ENCODE peak calls at places on chromosomes 13 and 19, in eight cellular contexts. One of them, this sample, is unnamed.
A peak's percentile ranks its signal among the peaks of the same experiment; 100 is the strongest.

GRCh38 chr13:113361406-113361805 is 2.5 kb downstream of the GRTP1 start:
- DNase-seq in neural progenitor cell: no peak
- DNase-seq in GM23338: no peak
- DNase-seq in PC-3: no peak
- DNase-seq in MM.1S: no peak
- DNase-seq in SK-N-SH: no peak
- DNase-seq in hepatocyte: no peak
- DNase-seq in OCI-LY7: no peak
- DNase-seq in this sample: no peak

GRCh38 chr13:60645552-60646138 is 248.6 kb downstream of the TDRD3 start:
- DNase-seq in neural progenitor cell: no peak
- DNase-seq in GM23338: no peak
- DNase-seq in PC-3: peak; percentile 9
- DNase-seq in MM.1S: no peak
- DNase-seq in SK-N-SH: no peak
- DNase-seq in hepatocyte: no peak
- DNase-seq in OCI-LY7: no peak
- DNase-seq in this sample: no peak

GRCh38 chr13:44906758-44907157 is 82.5 kb downstream of the NUFIP1 start:
- DNase-seq in neural progenitor cell: no peak
- DNase-seq in GM23338: no peak
- DNase-seq in PC-3: no peak
- DNase-seq in MM.1S: no peak
- DNase-seq in SK-N-SH: no peak
- DNase-seq in hepatocyte: peak; percentile 57
- DNase-seq in OCI-LY7: no peak
- DNase-seq in this sample: peak; percentile 66

GRCh38 chr13:76948139-76948538 is at the start of gene ACOD1:
- DNase-seq in neural progenitor cell: no peak
- DNase-seq in GM23338: no peak
- DNase-seq in PC-3: peak; percentile 64
- DNase-seq in MM.1S: no peak
- DNase-seq in SK-N-SH: no peak
- DNase-seq in hepatocyte: no peak
- DNase-seq in OCI-LY7: no peak
- DNase-seq in this sample: peak; percentile 15

GRCh38 chr13:64078025-64078424 is 2662.4 kb upstream of the PCDH20 start:
- DNase-seq in neural progenitor cell: no peak
- DNase-seq in GM23338: no peak
- DNase-seq in PC-3: no peak
- DNase-seq in MM.1S: no peak
- DNase-seq in SK-N-SH: peak; percentile 3
- DNase-seq in hepatocyte: no peak
- DNase-seq in OCI-LY7: no peak
- DNase-seq in this sample: no peak

GRCh38 chr19:435056-435706 is 25.7 kb downstream of the SHC2 start:
- DNase-seq in neural progenitor cell: no peak
- DNase-seq in GM23338: no peak
- DNase-seq in PC-3: no peak
- DNase-seq in MM.1S: no peak
- DNase-seq in SK-N-SH: no peak
- DNase-seq in hepatocyte: no peak
- DNase-seq in OCI-LY7: no peak
- DNase-seq in this sample: no peak

GRCh38 chr19:1063030-1063908 is 3.7 kb upstream of the ARHGAP45 start:
- DNase-seq in neural progenitor cell: no peak
- DNase-seq in GM23338: peak; percentile 43
- DNase-seq in PC-3: peak; percentile 29
- DNase-seq in MM.1S: peak; percentile 73
- DNase-seq in SK-N-SH: peak; percentile 64
- DNase-seq in hepatocyte: no peak
- DNase-seq in OCI-LY7: peak; percentile 90
- DNase-seq in this sample: peak; percentile 47

GRCh38 chr13:78759704-78760103 is 100.7 kb upstream of the OBI1 start:
- DNase-seq in neural progenitor cell: no peak
- DNase-seq in GM23338: peak; percentile 43
- DNase-seq in PC-3: no peak
- DNase-seq in MM.1S: no peak
- DNase-seq in SK-N-SH: peak; percentile 8
- DNase-seq in hepatocyte: no peak
- DNase-seq in OCI-LY7: no peak
- DNase-seq in this sample: no peak

GRCh38 chr19:4523306-4524110 is 5.2 kb upstream of the PLIN4 start:
- DNase-seq in neural progenitor cell: peak; percentile 37
- DNase-seq in GM23338: peak; percentile 74
- DNase-seq in PC-3: peak; percentile 61
- DNase-seq in MM.1S: peak; percentile 39
- DNase-seq in SK-N-SH: peak; percentile 86
- DNase-seq in hepatocyte: no peak
- DNase-seq in OCI-LY7: peak; percentile 33
- DNase-seq in this sample: peak; percentile 58

GRCh38 chr13:70043685-70044084 is 63.9 kb upstream of the ATXN8OS start:
- DNase-seq in neural progenitor cell: no peak
- DNase-seq in GM23338: no peak
- DNase-seq in PC-3: peak; percentile 8
- DNase-seq in MM.1S: no peak
- DNase-seq in SK-N-SH: no peak
- DNase-seq in hepatocyte: no peak
- DNase-seq in OCI-LY7: no peak
- DNase-seq in this sample: no peak

GRCh38 chr19:47019431-47020041 is at the start of gene NPAS1:
- DNase-seq in neural progenitor cell: peak; percentile 63
- DNase-seq in GM23338: peak; percentile 59
- DNase-seq in PC-3: no peak
- DNase-seq in MM.1S: no peak
- DNase-seq in SK-N-SH: peak; percentile 75
- DNase-seq in hepatocyte: peak; percentile 19
- DNase-seq in OCI-LY7: no peak
- DNase-seq in this sample: peak; percentile 60

GRCh38 chr19:1019616-1019961 is 1.3 kb downstream of the TMEM259 start:
- DNase-seq in neural progenitor cell: no peak
- DNase-seq in GM23338: no peak
- DNase-seq in PC-3: no peak
- DNase-seq in MM.1S: no peak
- DNase-seq in SK-N-SH: no peak
- DNase-seq in hepatocyte: no peak
- DNase-seq in OCI-LY7: no peak
- DNase-seq in this sample: no peak

GRCh38 chr13:101892296-101892695 is 439.8 kb downstream of the ITGBL1 start:
- DNase-seq in neural progenitor cell: no peak
- DNase-seq in GM23338: no peak
- DNase-seq in PC-3: no peak
- DNase-seq in MM.1S: no peak
- DNase-seq in SK-N-SH: no peak
- DNase-seq in hepatocyte: no peak
- DNase-seq in OCI-LY7: no peak
- DNase-seq in this sample: no peak

GRCh38 chr19:6213266-6213595 is 66.5 kb downstream of the MLLT1 start:
- DNase-seq in neural progenitor cell: no peak
- DNase-seq in GM23338: no peak
- DNase-seq in PC-3: no peak
- DNase-seq in MM.1S: no peak
- DNase-seq in SK-N-SH: peak; percentile 27
- DNase-seq in hepatocyte: no peak
- DNase-seq in OCI-LY7: no peak
- DNase-seq in this sample: no peak

GRCh38 chr19:45340232-45340898 is at the start of gene KLC3:
- DNase-seq in neural progenitor cell: peak; percentile 76
- DNase-seq in GM23338: peak; percentile 67
- DNase-seq in PC-3: peak; percentile 70
- DNase-seq in MM.1S: peak; percentile 23
- DNase-seq in SK-N-SH: peak; percentile 70
- DNase-seq in hepatocyte: peak; percentile 85
- DNase-seq in OCI-LY7: peak; percentile 52
- DNase-seq in this sample: peak; percentile 18

GRCh38 chr19:44808463-44809371 is at the start of gene BCAM:
- DNase-seq in neural progenitor cell: peak; percentile 91
- DNase-seq in GM23338: peak; percentile 83
- DNase-seq in PC-3: peak; percentile 58
- DNase-seq in MM.1S: no peak
- DNase-seq in SK-N-SH: peak; percentile 97
- DNase-seq in hepatocyte: peak; percentile 91
- DNase-seq in OCI-LY7: no peak
- DNase-seq in this sample: peak; percentile 75

GRCh38 chr13:27183561-27184147 is 12.0 kb upstream of the USP12 start:
- DNase-seq in neural progenitor cell: no peak
- DNase-seq in GM23338: no peak
- DNase-seq in PC-3: peak; percentile 49
- DNase-seq in MM.1S: no peak
- DNase-seq in SK-N-SH: no peak
- DNase-seq in hepatocyte: no peak
- DNase-seq in OCI-LY7: no peak
- DNase-seq in this sample: peak; percentile 75

GRCh38 chr13:27182844-27183497 is 11.4 kb upstream of the USP12 start:
- DNase-seq in neural progenitor cell: no peak
- DNase-seq in GM23338: no peak
- DNase-seq in PC-3: peak; percentile 94
- DNase-seq in MM.1S: no peak
- DNase-seq in SK-N-SH: no peak
- DNase-seq in hepatocyte: peak; percentile 52
- DNase-seq in OCI-LY7: no peak
- DNase-seq in this sample: peak; percentile 97

GRCh38 chr13:27186295-27186694 is 14.7 kb upstream of the USP12 start:
- DNase-seq in neural progenitor cell: no peak
- DNase-seq in GM23338: no peak
- DNase-seq in PC-3: peak; percentile 77
- DNase-seq in MM.1S: no peak
- DNase-seq in SK-N-SH: no peak
- DNase-seq in hepatocyte: no peak
- DNase-seq in OCI-LY7: no peak
- DNase-seq in this sample: no peak

GRCh38 chr13:27177852-27178251 is 6.2 kb upstream of the USP12 start:
- DNase-seq in neural progenitor cell: peak; percentile 23
- DNase-seq in GM23338: peak; percentile 87
- DNase-seq in PC-3: no peak
- DNase-seq in MM.1S: no peak
- DNase-seq in SK-N-SH: no peak
- DNase-seq in hepatocyte: no peak
- DNase-seq in OCI-LY7: no peak
- DNase-seq in this sample: no peak

DNA sequence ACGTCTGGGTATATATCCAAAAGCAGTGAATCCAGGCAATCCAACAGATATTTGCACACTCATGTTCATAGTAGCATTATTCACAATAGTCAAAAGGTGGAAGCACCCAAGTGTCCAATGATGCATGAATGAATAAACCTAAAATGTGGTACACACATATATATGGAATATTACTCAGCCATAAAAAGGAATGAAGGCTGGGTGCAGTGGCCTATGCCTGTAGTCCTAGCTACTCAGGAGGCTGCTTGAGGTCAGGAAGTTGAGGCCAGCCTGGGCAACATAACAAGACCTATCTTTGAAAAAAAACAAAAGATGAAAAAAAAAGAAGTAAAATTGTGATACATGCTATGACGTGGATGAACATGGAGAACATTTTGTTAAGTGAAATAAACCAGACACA is 10.4 kb upstream of the USP12 start:
- DNase-seq in neural progenitor cell: no peak
- DNase-seq in GM23338: no peak
- DNase-seq in PC-3: no peak
- DNase-seq in MM.1S: no peak
- DNase-seq in SK-N-SH: no peak
- DNase-seq in hepatocyte: no peak
- DNase-seq in OCI-LY7: no peak
- DNase-seq in this sample: no peak
- TF ChIP-seq EZH2phosphoT487 in neural progenitor cell: no peak
- TF ChIP-seq EZH2phosphoT487 in GM23338: no peak
- TF ChIP-seq EZH2phosphoT487 in PC-3: no peak
- TF ChIP-seq EZH2phosphoT487 in MM.1S: no peak
- TF ChIP-seq EZH2phosphoT487 in SK-N-SH: no peak
- TF ChIP-seq EZH2phosphoT487 in hepatocyte: no peak
- TF ChIP-seq EZH2phosphoT487 in OCI-LY7: no peak
- TF ChIP-seq EZH2phosphoT487 in this sample: no peak

GRCh38 chr19:18168673-18169381 is 4.8 kb upstream of the IFI30 start:
- DNase-seq in neural progenitor cell: no peak
- DNase-seq in GM23338: no peak
- DNase-seq in PC-3: no peak
- DNase-seq in MM.1S: no peak
- DNase-seq in SK-N-SH: peak; percentile 29
- DNase-seq in hepatocyte: peak; percentile 6
- DNase-seq in OCI-LY7: no peak
- DNase-seq in this sample: no peak
- H3K4me1 ChIP-seq in neural progenitor cell: no peaks in the 10 kb centered on the region
- H3K4me1 ChIP-seq in GM23338: no peaks in the 10 kb centered on the region
- H3K4me1 ChIP-seq in PC-3: no peaks in the 10 kb centered on the region
- H3K4me1 ChIP-seq in MM.1S: peaks cover 3% of the 10 kb centered on the region
- H3K4me1 ChIP-seq in SK-N-SH: no peaks in the 10 kb centered on the region
- H3K4me1 ChIP-seq in hepatocyte: no peaks in the 10 kb centered on the region
- H3K4me1 ChIP-seq in OCI-LY7: peaks cover 59% of the 10 kb centered on the region
- H3K4me1 ChIP-seq in this sample: no peaks in the 10 kb centered on the region

DNA sequence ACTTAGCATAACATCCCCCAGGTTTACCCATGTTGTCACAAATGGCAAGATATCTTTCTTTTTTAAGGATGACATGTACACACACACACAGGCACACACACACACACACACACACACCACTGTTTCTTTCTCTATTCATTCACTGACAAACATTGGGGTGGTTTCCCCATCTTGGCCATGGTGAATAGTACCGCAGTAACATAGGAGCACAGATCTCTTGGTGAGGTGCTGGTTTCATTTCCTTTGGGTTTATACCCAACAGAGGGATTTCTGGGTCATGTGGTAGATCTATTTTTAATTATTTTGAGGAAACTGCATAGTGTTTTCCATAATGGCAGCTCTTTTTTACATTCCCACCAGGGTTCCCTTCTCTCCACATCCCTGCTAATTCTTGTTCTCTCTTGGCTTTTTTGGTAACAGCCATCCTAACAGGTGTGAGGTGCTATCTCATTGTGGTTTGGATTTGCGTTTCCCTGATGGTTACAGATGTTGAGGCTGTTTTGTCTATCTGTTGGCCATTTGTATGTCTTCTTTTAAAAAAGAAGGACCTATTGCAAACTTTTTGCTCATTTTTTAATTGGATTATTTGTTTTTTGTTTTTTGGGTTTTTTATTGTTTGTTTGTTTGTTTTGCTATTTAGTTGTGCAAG is 251.7 kb upstream of the IRS2 start:
- DNase-seq in neural progenitor cell: no peak
- DNase-seq in GM23338: no peak
- DNase-seq in PC-3: no peak
- DNase-seq in MM.1S: peak; percentile 91
- DNase-seq in SK-N-SH: no peak
- DNase-seq in hepatocyte: no peak
- DNase-seq in OCI-LY7: no peak
- DNase-seq in this sample: no peak
- H2AFZ ChIP-seq in neural progenitor cell: no peak overlapping the region
- H2AFZ ChIP-seq in GM23338: no peak overlapping the region
- H2AFZ ChIP-seq in PC-3: no peak overlapping the region
- H2AFZ ChIP-seq in MM.1S: peak overlapping the region; percentile 37
- H2AFZ ChIP-seq in SK-N-SH: no peak overlapping the region
- H2AFZ ChIP-seq in hepatocyte: no peak overlapping the region
- H2AFZ ChIP-seq in OCI-LY7: no peak overlapping the region
- H2AFZ ChIP-seq in this sample: no peak overlapping the region

DNA sequence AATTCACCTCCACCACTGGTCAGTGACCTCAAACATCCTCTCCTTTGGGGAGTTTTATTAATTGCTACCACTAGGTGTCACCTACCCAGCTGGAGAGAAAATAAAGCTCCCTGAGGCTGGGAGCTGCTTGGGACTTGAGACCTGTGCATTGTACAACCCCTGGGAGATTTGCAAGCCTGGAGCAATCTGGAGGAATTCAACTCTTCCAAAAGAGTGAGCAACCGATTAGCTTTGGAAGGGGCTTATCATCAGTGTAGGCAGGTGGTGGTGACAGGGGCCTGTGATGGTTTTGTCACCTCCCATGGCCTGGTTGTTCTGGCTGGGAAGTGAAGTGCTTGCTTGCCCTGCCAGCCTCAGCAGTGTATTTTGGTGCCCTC is 30.2 kb upstream of the FRY start:
- DNase-seq in neural progenitor cell: peak; percentile 61
- DNase-seq in GM23338: peak; percentile 74
- DNase-seq in PC-3: peak; percentile 60
- DNase-seq in MM.1S: peak; percentile 41
- DNase-seq in SK-N-SH: peak; percentile 60
- DNase-seq in hepatocyte: peak; percentile 50
- DNase-seq in OCI-LY7: peak; percentile 38
- DNase-seq in this sample: peak; percentile 71
- TF ChIP-seq EZH2phosphoT487 in neural progenitor cell: no peak
- TF ChIP-seq EZH2phosphoT487 in GM23338: no peak
- TF ChIP-seq EZH2phosphoT487 in PC-3: no peak
- TF ChIP-seq EZH2phosphoT487 in MM.1S: no peak
- TF ChIP-seq EZH2phosphoT487 in SK-N-SH: no peak
- TF ChIP-seq EZH2phosphoT487 in hepatocyte: no peak
- TF ChIP-seq EZH2phosphoT487 in OCI-LY7: no peak
- TF ChIP-seq EZH2phosphoT487 in this sample: no peak